ENCODE peak calls at places on chromosomes 1 and 21, in five cellular contexts. I is psoas muscle, N is SJSA1, Q is aorta, G is caudate nucleus. A is an unnamed sample.

GRCh38 chr1:59485171-59485570 is 188.3 kb downstream of the FGGY start:
- DNase-seq in I (no peak), N (no peak), Q (no peak), G (no peak), A (no peak)

GRCh38 chr1:234970731-234971476 is 157.7 kb downstream of the TOMM20 start:
- DNase-seq in I (peak; percentile 93), N (peak; percentile 85), Q (peak; percentile 86), G (no peak), A (peak; percentile 54)

GRCh38 chr1:12496154-12496961 is 121.7 kb downstream of the DHRS3 start:
- DNase-seq in I (no peak), N (no peak), Q (no peak), G (no peak), A (no peak)

GRCh38 chr1:26010800-26011199 is 10.8 kb upstream of the EXTL1 start:
- DNase-seq in I (no peak), N (no peak), Q (no peak), G (no peak), A (no peak)

GRCh38 chr1:118077331-118078055 is 107.5 kb downstream of the SPAG17 start:
- DNase-seq in I (no peak), N (peak; percentile 51), Q (no peak), G (no peak), A (no peak)

GRCh38 chr1:179369751-179370341 is 4.1 kb downstream of the AXDND1 start:
- DNase-seq in I (no peak), N (peak; percentile 62), Q (no peak), G (no peak), A (no peak)

GRCh38 chr1:37038703-37039093 is 4.4 kb upstream of the GRIK3 start:
- DNase-seq in I (no peak), N (no peak), Q (no peak), G (no peak), A (no peak)

GRCh38 chr1:156499703-156500577 is 635 bp downstream of the MEF2D start:
- DNase-seq in I (peak; percentile 92), N (peak; percentile 17), Q (peak; percentile 86), G (no peak), A (no peak)

GRCh38 chr1:244964112-244964971 is 100.0 kb upstream of the HNRNPU start:
- DNase-seq in I (no peak), N (peak; percentile 96), Q (no peak), G (no peak), A (no peak)

GRCh38 chr1:234543442-234544093 is 64.6 kb upstream of the TARBP1 start:
- DNase-seq in I (peak; percentile 73), N (no peak), Q (no peak), G (no peak), A (no peak)

GRCh38 chr21:29372063-29372802 is 73.5 kb downstream of the BACH1 start:
- DNase-seq in I (no peak), N (peak; percentile 59), Q (no peak), G (no peak), A (peak; percentile 58)

GRCh38 chr1:100731758-100732157 is 12.2 kb downstream of the VCAM1 start:
- DNase-seq in I (no peak), N (no peak), Q (no peak), G (no peak), A (no peak)

GRCh38 chr1:188986751-188987417 is 1490.8 kb downstream of the BRINP3 start:
- DNase-seq in I (no peak), N (no peak), Q (no peak), G (no peak), A (no peak)

GRCh38 chr1:27872802-27873665 is 690 bp downstream of the THEMIS2 start:
- DNase-seq in I (no peak), N (no peak), Q (no peak), G (no peak), A (no peak)

GRCh38 chr1:51519857-51520699 is 1.0 kb upstream of the EPS15 start:
- DNase-seq in I (no peak), N (peak; percentile 58), Q (no peak), G (no peak), A (no peak)

GRCh38 chr1:1082239-1083180 is 8.4 kb upstream of the RNF223 start:
- DNase-seq in I (peak; percentile 48), N (no peak), Q (peak; percentile 75), G (no peak), A (peak; percentile 46)

GRCh38 chr1:206467915-206468314 is 2.4 kb upstream of the IKBKE start:
- DNase-seq in I (peak; percentile 79), N (no peak), Q (peak; percentile 82), G (no peak), A (no peak)

GRCh38 chr1:228351850-228352249 is 54.8 kb downstream of the TRIM11 start:
- DNase-seq in I (peak; percentile 56), N (no peak), Q (peak; percentile 74), G (no peak), A (peak; percentile 16)

GRCh38 chr1:166570954-166571353 is 268.3 kb upstream of the POGK start:
- DNase-seq in I (no peak), N (no peak), Q (no peak), G (no peak), A (no peak)
- H3K27ac ChIP-seq in I (no peak overlapping the region), N (no peak overlapping the region), Q (no peak overlapping the region), G (no peak overlapping the region), A (no peak overlapping the region)

GRCh38 chr1:77538956-77539509 is 143.4 kb downstream of the ZZZ3 start:
- DNase-seq in I (no peak), N (peak; percentile 65), Q (no peak), G (no peak), A (no peak)

GRCh38 chr1:77539510-77540142 is 142.8 kb downstream of the ZZZ3 start:
- DNase-seq in I (no peak), N (peak; percentile 81), Q (no peak), G (no peak), A (no peak)

GRCh38 chr1:77541162-77541545 is 141.3 kb downstream of the ZZZ3 start:
- DNase-seq in I (no peak), N (no peak), Q (no peak), G (no peak), A (no peak)

GRCh38 chr1:77542784-77543183 is 139.7 kb downstream of the ZZZ3 start:
- DNase-seq in I (no peak), N (no peak), Q (no peak), G (no peak), A (no peak)

DNA sequence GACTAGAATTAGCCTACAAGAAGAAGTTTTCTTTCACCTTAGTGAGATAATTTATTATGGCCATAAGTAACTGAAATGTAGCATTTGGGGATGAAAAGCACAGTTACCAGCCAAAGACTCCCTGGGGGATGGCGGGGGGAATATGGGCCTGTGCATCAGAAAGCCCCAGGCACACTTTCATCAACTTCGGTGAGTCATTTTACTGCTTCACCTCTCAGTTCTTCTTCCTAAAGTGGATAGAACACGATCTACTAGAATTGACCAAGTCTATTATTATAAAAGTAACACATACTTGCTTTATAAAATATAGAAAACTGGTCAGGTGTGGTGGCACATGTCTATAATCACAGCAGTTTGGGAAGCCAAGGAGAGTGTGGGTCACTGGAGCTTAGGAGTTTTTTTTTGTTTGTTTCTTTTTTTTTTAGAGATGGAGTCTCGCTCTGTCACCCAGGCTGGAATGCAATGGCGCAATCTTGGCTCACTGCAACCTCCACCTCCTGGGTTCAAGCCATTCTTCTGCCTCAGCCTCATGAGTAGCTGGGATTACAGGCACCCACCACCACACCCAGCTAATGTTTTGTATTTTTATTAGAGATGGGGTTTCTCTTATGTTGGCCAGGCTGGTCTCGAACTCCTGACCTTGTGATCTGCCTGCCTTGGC is 141.8 kb downstream of the ZZZ3 start:
- DNase-seq in I (no peak), N (no peak), Q (no peak), G (no peak), A (no peak)
- H3K27ac ChIP-seq in I (no peak overlapping the region), N (no peak overlapping the region), Q (no peak overlapping the region), G (no peak overlapping the region), A (no peak overlapping the region)

GRCh38 chr21:46603228-46603627 is 1.7 kb downstream of the S100B start:
- DNase-seq in I (no peak), N (no peak), Q (no peak), G (no peak), A (no peak)
- H3K27ac ChIP-seq in I (no peak overlapping the region), N (no peak overlapping the region), Q (no peak overlapping the region), G (peak overlapping the region; percentile 98), A (no peak overlapping the region)

DNA sequence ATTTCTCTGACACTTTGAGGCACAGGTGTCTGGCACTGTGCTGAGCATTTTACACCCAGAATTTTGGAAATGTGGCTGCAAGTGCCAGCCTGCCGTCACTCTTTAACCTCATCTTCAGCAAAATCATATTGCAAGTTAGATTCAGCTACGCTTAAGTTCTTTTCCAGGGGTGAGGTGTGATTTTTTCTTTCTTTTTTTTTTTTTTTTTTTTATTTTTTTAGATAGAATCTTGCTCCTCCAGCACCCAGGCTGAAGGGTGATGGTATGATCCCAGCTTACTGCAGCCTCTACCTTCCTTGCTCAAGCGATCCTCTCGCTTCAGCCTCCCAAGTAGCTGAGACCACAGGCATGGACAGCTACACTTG is 2.5 kb upstream of the RCC2 start:
- DNase-seq in I (no peak), N (no peak), Q (no peak), G (no peak), A (no peak)
- H3K27ac ChIP-seq in I (no peak overlapping the region), N (no peak overlapping the region), Q (no peak overlapping the region), G (no peak overlapping the region), A (no peak overlapping the region)

GRCh38 chr1:161131721-161132409 is 602 bp downstream of the DEDD start:
- DNase-seq in I (no peak), N (peak; percentile 28), Q (no peak), G (peak; percentile 57), A (no peak)
- H3K27ac ChIP-seq in I (peak overlapping the region; percentile 92), N (peak overlapping the region; percentile 98), Q (no peak overlapping the region), G (peak overlapping the region; percentile 98), A (peak overlapping the region; percentile 81)

GRCh38 chr1:172135923-172136610 is 284.4 kb upstream of the C1orf105 start:
- DNase-seq in I (no peak), N (peak; percentile 87), Q (no peak), G (no peak), A (no peak)

GRCh38 chr1:172137703-172138102 is 282.8 kb upstream of the C1orf105 start:
- DNase-seq in I (no peak), N (peak; percentile 14), Q (no peak), G (no peak), A (no peak)

GRCh38 chr1:172138636-172139035 is 281.8 kb upstream of the C1orf105 start:
- DNase-seq in I (no peak), N (no peak), Q (no peak), G (no peak), A (no peak)

GRCh38 chr1:172135076-172135672 is 285.3 kb upstream of the C1orf105 start:
- DNase-seq in I (no peak), N (no peak), Q (no peak), G (no peak), A (no peak)

GRCh38 chr1:172136925-172137324 is 283.6 kb upstream of the C1orf105 start:
- DNase-seq in I (no peak), N (peak; percentile 57), Q (no peak), G (no peak), A (no peak)
- H3K27ac ChIP-seq in I (peak overlapping the region; percentile 12), N (peak overlapping the region; percentile 73), Q (peak overlapping the region; percentile 77), G (no peak overlapping the region), A (no peak overlapping the region)